ENCODE peak calls at places on chromosomes 3 and 15, in eight cellular contexts. O is fibroblast of the aortic adventitia, R is A549, N is islet precursor cell, Z is DMS153, S is AG20443, T is cardiac muscle cell, G is SHP77. Q is an unnamed sample.
A peak's percentile ranks its signal among the peaks of the same experiment; 100 is the strongest.

GRCh38 chr3:55000546-55000945 is 72.7 kb upstream of the LRTM1 start:
- DNase-seq in T (peak; percentile 41), N (peak; percentile 97), G (peak; percentile 62), R (peak; percentile 8), O (peak; percentile 86), Z (no peak), S (peak; percentile 91), Q (no peak)

GRCh38 chr3:150751781-150752263 is 11.1 kb downstream of the SIAH2 start:
- DNase-seq in R (no peak), S (no peak), T (no peak), N (no peak), G (no peak), O (no peak), Z (peak; percentile 86), Q (no peak)

GRCh38 chr15:50857763-50858162 is 50.7 kb upstream of the AP4E1 start:
- DNase-seq in G (no peak), S (no peak), T (no peak), Z (no peak), R (no peak), N (no peak), O (no peak), Q (no peak)

GRCh38 chr3:112514527-112515128 is 15.4 kb upstream of the BTLA start:
- DNase-seq in Z (no peak), O (peak; percentile 24), S (peak; percentile 9), N (no peak), T (no peak), R (no peak), G (no peak), Q (no peak)

GRCh38 chr15:91824256-91824655 is 29.3 kb upstream of the SLCO3A1 start:
- DNase-seq in N (no peak), S (no peak), T (peak; percentile 68), R (no peak), O (no peak), Z (no peak), G (no peak), Q (no peak)

GRCh38 chr3:141402476-141403171 is 34.3 kb downstream of the ZBTB38 start:
- DNase-seq in Z (no peak), R (peak; percentile 45), T (peak; percentile 76), G (peak; percentile 61), O (peak; percentile 84), S (peak; percentile 82), N (peak; percentile 79), Q (peak; percentile 46)

GRCh38 chr15:94080416-94080815 is 150.9 kb upstream of the MCTP2 start:
- DNase-seq in S (peak; percentile 84), G (no peak), N (no peak), R (no peak), O (peak; percentile 81), Z (no peak), T (no peak), Q (no peak)

GRCh38 chr3:117910820-117911524 is 1123.7 kb downstream of the IGSF11 start:
- DNase-seq in T (peak; percentile 51), Z (no peak), G (peak; percentile 46), S (no peak), R (no peak), O (no peak), N (no peak), Q (no peak)

GRCh38 chr3:44913868-44914468 is 39.6 kb downstream of the TGM4 start:
- DNase-seq in T (peak; percentile 88), N (peak; percentile 83), S (peak; percentile 90), O (peak; percentile 75), G (peak; percentile 61), R (peak; percentile 18), Z (peak; percentile 46), Q (peak; percentile 79)

GRCh38 chr3:101779808-101780366 is 876 bp downstream of the NXPE3 start:
- DNase-seq in T (no peak), R (no peak), O (peak; percentile 15), N (no peak), S (no peak), Z (no peak), G (no peak), Q (no peak)

Q was measured in 8988T.